ENCODE peak calls at places on chromosomes 16 and 17, in five cellular contexts. One of them, this sample, is unnamed.

GRCh38 chr16:87041286-87041685 is 275.9 kb downstream of the C16orf95 start:
- DNase-seq in renal cortical epithelial cell: no peak
- DNase-seq in RWPE1: no peak
- DNase-seq in T-helper 9 cell: no peak
- DNase-seq in H9: no peak
- DNase-seq in this sample: no peak

GRCh38 chr17:58541249-58541648 is 26.8 kb upstream of the MTMR4 start:
- DNase-seq in RWPE1: no peak
- DNase-seq in H9: peak; percentile 80
- DNase-seq in T-helper 9 cell: no peak
- DNase-seq in renal cortical epithelial cell: no peak
- DNase-seq in this sample: no peak

GRCh38 chr17:8673621-8674020 is 43.1 kb upstream of the MYH10 start:
- DNase-seq in RWPE1: no peak
- DNase-seq in H9: no peak
- DNase-seq in T-helper 9 cell: no peak
- DNase-seq in renal cortical epithelial cell: no peak
- DNase-seq in this sample: no peak

GRCh38 chr17:21213491-21214014 is 408 bp downstream of the TMEM11 start:
- DNase-seq in renal cortical epithelial cell: no peak
- DNase-seq in RWPE1: no peak
- DNase-seq in T-helper 9 cell: no peak
- DNase-seq in H9: no peak
- DNase-seq in this sample: peak; percentile 42

GRCh38 chr17:9298135-9298534 is 276.8 kb downstream of the NTN1 start:
- DNase-seq in renal cortical epithelial cell: no peak
- DNase-seq in H9: no peak
- DNase-seq in RWPE1: no peak
- DNase-seq in T-helper 9 cell: no peak
- DNase-seq in this sample: no peak

GRCh38 chr16:46908540-46909372 is 24.6 kb downstream of the GPT2 start:
- DNase-seq in renal cortical epithelial cell: peak; percentile 55
- DNase-seq in H9: peak; percentile 72
- DNase-seq in T-helper 9 cell: peak; percentile 60
- DNase-seq in RWPE1: peak; percentile 71
- DNase-seq in this sample: peak; percentile 67

GRCh38 chr17:1232786-1233185 is 37.5 kb upstream of the BHLHA9 start:
- DNase-seq in RWPE1: no peak
- DNase-seq in renal cortical epithelial cell: no peak
- DNase-seq in T-helper 9 cell: no peak
- DNase-seq in H9: no peak
- DNase-seq in this sample: no peak

GRCh38 chr17:78236362-78237127 is 5.1 kb downstream of the TMEM235 start:
- DNase-seq in H9: no peak
- DNase-seq in renal cortical epithelial cell: no peak
- DNase-seq in T-helper 9 cell: no peak
- DNase-seq in RWPE1: no peak
- DNase-seq in this sample: no peak

GRCh38 chr17:43740541-43740940 is 18.1 kb downstream of the SOST start:
- DNase-seq in RWPE1: no peak
- DNase-seq in H9: no peak
- DNase-seq in renal cortical epithelial cell: peak; percentile 54
- DNase-seq in T-helper 9 cell: no peak
- DNase-seq in this sample: peak; percentile 63

GRCh38 chr17:4786111-4786491 is at the start of gene VMO1:
- DNase-seq in renal cortical epithelial cell: no peak
- DNase-seq in RWPE1: no peak
- DNase-seq in T-helper 9 cell: no peak
- DNase-seq in H9: peak; percentile 56
- DNase-seq in this sample: no peak

GRCh38 chr17:62150471-62150870 is 85.4 kb upstream of the MED13 start:
- DNase-seq in renal cortical epithelial cell: no peak
- DNase-seq in RWPE1: peak; percentile 45
- DNase-seq in T-helper 9 cell: no peak
- DNase-seq in H9: no peak
- DNase-seq in this sample: no peak

GRCh38 chr17:57726213-57726612 is 18.9 kb downstream of the CCDC182 start:
- DNase-seq in T-helper 9 cell: no peak
- DNase-seq in renal cortical epithelial cell: no peak
- DNase-seq in H9: no peak
- DNase-seq in RWPE1: no peak
- DNase-seq in this sample: no peak

GRCh38 chr17:1762233-1762905 is 509 bp downstream of the SERPINF1 start:
- DNase-seq in H9: no peak
- DNase-seq in RWPE1: no peak
- DNase-seq in renal cortical epithelial cell: no peak
- DNase-seq in T-helper 9 cell: no peak
- DNase-seq in this sample: no peak

GRCh38 chr17:82889496-82890338 is 49.9 kb upstream of the ZNF750 start:
- DNase-seq in renal cortical epithelial cell: peak; percentile 17
- DNase-seq in T-helper 9 cell: no peak
- DNase-seq in RWPE1: peak; percentile 17
- DNase-seq in H9: no peak
- DNase-seq in this sample: peak; percentile 60

GRCh38 chr17:29159286-29159860 is 20.8 kb downstream of the MYO18A start:
- DNase-seq in T-helper 9 cell: no peak
- DNase-seq in RWPE1: no peak
- DNase-seq in H9: no peak
- DNase-seq in renal cortical epithelial cell: no peak
- DNase-seq in this sample: no peak

GRCh38 chr17:8212312-8213180 is 2.2 kb upstream of the AURKB start:
- DNase-seq in H9: no peak
- DNase-seq in renal cortical epithelial cell: no peak
- DNase-seq in RWPE1: no peak
- DNase-seq in T-helper 9 cell: no peak
- DNase-seq in this sample: no peak

GRCh38 chr17:81305051-81305630 is 10.0 kb upstream of the SLC38A10 start:
- DNase-seq in renal cortical epithelial cell: no peak
- DNase-seq in RWPE1: no peak
- DNase-seq in H9: no peak
- DNase-seq in T-helper 9 cell: no peak
- DNase-seq in this sample: no peak

This sample was measured in kidney tubule cell.